ENCODE peak calls at places on chromosomes 6 and 20, in nine cellular contexts. One of them, this sample, is unnamed.

GRCh38 chr20:1900321-1900791 is 5.1 kb downstream of the SIRPA start:
- DNase-seq in heart left ventricle: peak; percentile 61
- DNase-seq in Peyer's patch: peak; percentile 74
- DNase-seq in foreskin fibroblast: peak; percentile 66
- DNase-seq in ovary: peak; percentile 40
- DNase-seq in mesothelial cell of epicardium: peak; percentile 58
- DNase-seq in body of pancreas: peak; percentile 72
- DNase-seq in epithelial cell of proximal tubule: peak; percentile 60
- DNase-seq in nephron progenitor cell: peak; percentile 61
- DNase-seq in this sample: peak; percentile 86

GRCh38 chr6:129133770-129134192 is 250.8 kb downstream of the LAMA2 start:
- DNase-seq in nephron progenitor cell: no peak
- DNase-seq in ovary: peak; percentile 45
- DNase-seq in heart left ventricle: no peak
- DNase-seq in epithelial cell of proximal tubule: no peak
- DNase-seq in foreskin fibroblast: peak; percentile 19
- DNase-seq in Peyer's patch: no peak
- DNase-seq in mesothelial cell of epicardium: no peak
- DNase-seq in body of pancreas: no peak
- DNase-seq in this sample: no peak

GRCh38 chr20:25212242-25212641 is 16.7 kb downstream of the ENTPD6 start:
- DNase-seq in heart left ventricle: no peak
- DNase-seq in body of pancreas: no peak
- DNase-seq in Peyer's patch: peak; percentile 30
- DNase-seq in foreskin fibroblast: no peak
- DNase-seq in epithelial cell of proximal tubule: no peak
- DNase-seq in mesothelial cell of epicardium: no peak
- DNase-seq in ovary: no peak
- DNase-seq in nephron progenitor cell: no peak
- DNase-seq in this sample: no peak

GRCh38 chr6:157143171-157143884 is 180.0 kb downstream of the TMEM242 start:
- DNase-seq in nephron progenitor cell: no peak
- DNase-seq in Peyer's patch: no peak
- DNase-seq in body of pancreas: no peak
- DNase-seq in epithelial cell of proximal tubule: no peak
- DNase-seq in foreskin fibroblast: peak; percentile 82
- DNase-seq in heart left ventricle: peak; percentile 79
- DNase-seq in mesothelial cell of epicardium: no peak
- DNase-seq in ovary: no peak
- DNase-seq in this sample: no peak

GRCh38 chr6:140343128-140343527 is 968.7 kb upstream of the CITED2 start:
- DNase-seq in ovary: no peak
- DNase-seq in body of pancreas: no peak
- DNase-seq in nephron progenitor cell: no peak
- DNase-seq in mesothelial cell of epicardium: no peak
- DNase-seq in epithelial cell of proximal tubule: no peak
- DNase-seq in foreskin fibroblast: no peak
- DNase-seq in Peyer's patch: no peak
- DNase-seq in heart left ventricle: no peak
- DNase-seq in this sample: no peak

GRCh38 chr6:16804007-16804303 is 42.7 kb upstream of the ATXN1 start:
- DNase-seq in Peyer's patch: no peak
- DNase-seq in ovary: no peak
- DNase-seq in mesothelial cell of epicardium: no peak
- DNase-seq in heart left ventricle: no peak
- DNase-seq in foreskin fibroblast: no peak
- DNase-seq in nephron progenitor cell: no peak
- DNase-seq in epithelial cell of proximal tubule: no peak
- DNase-seq in body of pancreas: no peak
- DNase-seq in this sample: no peak

GRCh38 chr20:21503345-21503744 is 10.5 kb downstream of the NKX2-2 start:
- DNase-seq in body of pancreas: no peak
- DNase-seq in heart left ventricle: no peak
- DNase-seq in foreskin fibroblast: no peak
- DNase-seq in epithelial cell of proximal tubule: no peak
- DNase-seq in nephron progenitor cell: no peak
- DNase-seq in Peyer's patch: no peak
- DNase-seq in ovary: no peak
- DNase-seq in mesothelial cell of epicardium: no peak
- DNase-seq in this sample: no peak

GRCh38 chr6:1716845-1717244 is 107.1 kb downstream of the FOXC1 start:
- DNase-seq in Peyer's patch: no peak
- DNase-seq in body of pancreas: no peak
- DNase-seq in ovary: no peak
- DNase-seq in foreskin fibroblast: no peak
- DNase-seq in heart left ventricle: no peak
- DNase-seq in nephron progenitor cell: no peak
- DNase-seq in epithelial cell of proximal tubule: no peak
- DNase-seq in mesothelial cell of epicardium: no peak
- DNase-seq in this sample: no peak

GRCh38 chr6:108565893-108566292 is 5.2 kb downstream of the FOXO3 start:
- DNase-seq in Peyer's patch: peak; percentile 66
- DNase-seq in mesothelial cell of epicardium: no peak
- DNase-seq in ovary: peak; percentile 46
- DNase-seq in body of pancreas: peak; percentile 37
- DNase-seq in foreskin fibroblast: peak; percentile 93
- DNase-seq in epithelial cell of proximal tubule: no peak
- DNase-seq in nephron progenitor cell: no peak
- DNase-seq in heart left ventricle: peak; percentile 69
- DNase-seq in this sample: peak; percentile 86

GRCh38 chr6:301929-302705 is 9.8 kb downstream of the DUSP22 start:
- DNase-seq in Peyer's patch: peak; percentile 45
- DNase-seq in ovary: no peak
- DNase-seq in foreskin fibroblast: no peak
- DNase-seq in mesothelial cell of epicardium: no peak
- DNase-seq in heart left ventricle: no peak
- DNase-seq in body of pancreas: no peak
- DNase-seq in nephron progenitor cell: no peak
- DNase-seq in epithelial cell of proximal tubule: no peak
- DNase-seq in this sample: no peak

GRCh38 chr6:56072856-56073255 is 174.5 kb downstream of the COL21A1 start:
- DNase-seq in heart left ventricle: no peak
- DNase-seq in foreskin fibroblast: peak; percentile 49
- DNase-seq in Peyer's patch: no peak
- DNase-seq in ovary: no peak
- DNase-seq in epithelial cell of proximal tubule: no peak
- DNase-seq in nephron progenitor cell: no peak
- DNase-seq in body of pancreas: no peak
- DNase-seq in mesothelial cell of epicardium: no peak
- DNase-seq in this sample: no peak

GRCh38 chr6:31169123-31169857 is 1.2 kb downstream of the POU5F1 start:
- DNase-seq in body of pancreas: no peak
- DNase-seq in heart left ventricle: no peak
- DNase-seq in epithelial cell of proximal tubule: no peak
- DNase-seq in foreskin fibroblast: no peak
- DNase-seq in ovary: no peak
- DNase-seq in nephron progenitor cell: no peak
- DNase-seq in mesothelial cell of epicardium: no peak
- DNase-seq in Peyer's patch: no peak
- DNase-seq in this sample: no peak

GRCh38 chr6:26249959-26250805 is 114.8 kb upstream of the BTN3A2 start:
- DNase-seq in nephron progenitor cell: peak; percentile 53
- DNase-seq in body of pancreas: peak; percentile 29
- DNase-seq in foreskin fibroblast: no peak
- DNase-seq in mesothelial cell of epicardium: peak; percentile 72
- DNase-seq in epithelial cell of proximal tubule: no peak
- DNase-seq in ovary: no peak
- DNase-seq in Peyer's patch: peak; percentile 94
- DNase-seq in heart left ventricle: no peak
- DNase-seq in this sample: peak; percentile 75
- TF ChIP-seq CTCF in nephron progenitor cell: no peak
- TF ChIP-seq CTCF in body of pancreas: no peak
- TF ChIP-seq CTCF in foreskin fibroblast: peak; percentile 26
- TF ChIP-seq CTCF in mesothelial cell of epicardium: no peak
- TF ChIP-seq CTCF in epithelial cell of proximal tubule: peak; percentile 50
- TF ChIP-seq CTCF in ovary: no peak
- TF ChIP-seq CTCF in Peyer's patch: no peak
- TF ChIP-seq CTCF in heart left ventricle: peak; percentile 6
- TF ChIP-seq CTCF in this sample: no peak

GRCh38 chr6:43213431-43213830 is 15.8 kb downstream of the DNPH1 start:
- DNase-seq in heart left ventricle: no peak
- DNase-seq in body of pancreas: no peak
- DNase-seq in nephron progenitor cell: no peak
- DNase-seq in Peyer's patch: peak; percentile 14
- DNase-seq in foreskin fibroblast: no peak
- DNase-seq in epithelial cell of proximal tubule: no peak
- DNase-seq in mesothelial cell of epicardium: no peak
- DNase-seq in ovary: no peak
- DNase-seq in this sample: no peak

GRCh38 chr6:43216200-43216599 is 13.1 kb downstream of the DNPH1 start:
- DNase-seq in foreskin fibroblast: no peak
- DNase-seq in Peyer's patch: no peak
- DNase-seq in body of pancreas: no peak
- DNase-seq in ovary: no peak
- DNase-seq in mesothelial cell of epicardium: no peak
- DNase-seq in epithelial cell of proximal tubule: no peak
- DNase-seq in heart left ventricle: no peak
- DNase-seq in nephron progenitor cell: no peak
- DNase-seq in this sample: no peak

GRCh38 chr6:43207286-43207685 is 22.0 kb downstream of the DNPH1 start:
- DNase-seq in Peyer's patch: no peak
- DNase-seq in heart left ventricle: no peak
- DNase-seq in ovary: no peak
- DNase-seq in body of pancreas: no peak
- DNase-seq in nephron progenitor cell: no peak
- DNase-seq in mesothelial cell of epicardium: no peak
- DNase-seq in epithelial cell of proximal tubule: no peak
- DNase-seq in foreskin fibroblast: no peak
- DNase-seq in this sample: no peak

GRCh38 chr6:43215066-43215465 is 14.2 kb downstream of the DNPH1 start:
- DNase-seq in foreskin fibroblast: no peak
- DNase-seq in mesothelial cell of epicardium: no peak
- DNase-seq in nephron progenitor cell: no peak
- DNase-seq in body of pancreas: no peak
- DNase-seq in Peyer's patch: peak; percentile 36
- DNase-seq in epithelial cell of proximal tubule: no peak
- DNase-seq in heart left ventricle: no peak
- DNase-seq in ovary: no peak
- DNase-seq in this sample: no peak

DNA sequence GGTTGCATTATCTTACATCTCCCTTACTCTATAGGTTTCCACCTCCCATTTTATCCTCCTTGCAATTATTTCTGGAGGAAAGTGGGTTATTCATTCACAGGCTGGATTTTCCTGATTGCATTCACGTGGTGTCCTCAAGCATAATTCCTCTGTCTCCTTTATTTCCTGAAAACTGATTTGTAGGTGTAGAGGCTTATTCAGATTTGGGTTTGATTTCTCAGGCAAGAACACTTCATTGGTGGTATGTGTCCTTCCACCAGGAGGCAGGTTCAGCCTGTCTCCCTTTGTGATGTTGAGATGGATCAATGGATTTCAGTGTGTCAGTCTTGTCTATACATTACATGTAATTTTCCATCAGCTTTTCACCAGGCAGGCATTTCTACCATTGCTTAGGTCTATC is 17.3 kb downstream of the DNPH1 start:
- DNase-seq in heart left ventricle: no peak
- DNase-seq in foreskin fibroblast: no peak
- DNase-seq in mesothelial cell of epicardium: no peak
- DNase-seq in epithelial cell of proximal tubule: peak; percentile 9
- DNase-seq in ovary: no peak
- DNase-seq in nephron progenitor cell: no peak
- DNase-seq in Peyer's patch: peak; percentile 5
- DNase-seq in body of pancreas: no peak
- DNase-seq in this sample: no peak
- TF ChIP-seq CTCF in heart left ventricle: no peak
- TF ChIP-seq CTCF in foreskin fibroblast: no peak
- TF ChIP-seq CTCF in mesothelial cell of epicardium: no peak
- TF ChIP-seq CTCF in epithelial cell of proximal tubule: peak; percentile 40
- TF ChIP-seq CTCF in ovary: no peak
- TF ChIP-seq CTCF in nephron progenitor cell: no peak
- TF ChIP-seq CTCF in Peyer's patch: no peak
- TF ChIP-seq CTCF in body of pancreas: no peak
- TF ChIP-seq CTCF in this sample: no peak

GRCh38 chr6:12313992-12314589 is 23.9 kb downstream of the EDN1 start:
- DNase-seq in heart left ventricle: no peak
- DNase-seq in ovary: no peak
- DNase-seq in foreskin fibroblast: peak; percentile 70
- DNase-seq in epithelial cell of proximal tubule: peak; percentile 94
- DNase-seq in nephron progenitor cell: no peak
- DNase-seq in Peyer's patch: peak; percentile 71
- DNase-seq in mesothelial cell of epicardium: no peak
- DNase-seq in body of pancreas: peak; percentile 85
- DNase-seq in this sample: no peak

GRCh38 chr6:12313311-12313991 is 23.3 kb downstream of the EDN1 start:
- DNase-seq in nephron progenitor cell: no peak
- DNase-seq in ovary: no peak
- DNase-seq in mesothelial cell of epicardium: no peak
- DNase-seq in foreskin fibroblast: no peak
- DNase-seq in body of pancreas: no peak
- DNase-seq in heart left ventricle: no peak
- DNase-seq in epithelial cell of proximal tubule: no peak
- DNase-seq in Peyer's patch: no peak
- DNase-seq in this sample: no peak

GRCh38 chr6:12312736-12313135 is 22.6 kb downstream of the EDN1 start:
- DNase-seq in Peyer's patch: no peak
- DNase-seq in epithelial cell of proximal tubule: no peak
- DNase-seq in heart left ventricle: no peak
- DNase-seq in body of pancreas: no peak
- DNase-seq in mesothelial cell of epicardium: no peak
- DNase-seq in foreskin fibroblast: no peak
- DNase-seq in nephron progenitor cell: no peak
- DNase-seq in ovary: no peak
- DNase-seq in this sample: no peak

GRCh38 chr6:12309070-12309469 is 18.9 kb downstream of the EDN1 start:
- DNase-seq in Peyer's patch: no peak
- DNase-seq in ovary: no peak
- DNase-seq in nephron progenitor cell: no peak
- DNase-seq in heart left ventricle: no peak
- DNase-seq in body of pancreas: no peak
- DNase-seq in mesothelial cell of epicardium: no peak
- DNase-seq in epithelial cell of proximal tubule: no peak
- DNase-seq in foreskin fibroblast: no peak
- DNase-seq in this sample: no peak

GRCh38 chr6:12311106-12311505 is 20.9 kb downstream of the EDN1 start:
- DNase-seq in foreskin fibroblast: no peak
- DNase-seq in ovary: no peak
- DNase-seq in epithelial cell of proximal tubule: no peak
- DNase-seq in Peyer's patch: no peak
- DNase-seq in heart left ventricle: no peak
- DNase-seq in nephron progenitor cell: no peak
- DNase-seq in mesothelial cell of epicardium: no peak
- DNase-seq in body of pancreas: no peak
- DNase-seq in this sample: no peak
- TF ChIP-seq CTCF in foreskin fibroblast: no peak
- TF ChIP-seq CTCF in ovary: no peak
- TF ChIP-seq CTCF in epithelial cell of proximal tubule: peak; percentile 60
- TF ChIP-seq CTCF in Peyer's patch: no peak
- TF ChIP-seq CTCF in heart left ventricle: peak; percentile 7
- TF ChIP-seq CTCF in nephron progenitor cell: no peak
- TF ChIP-seq CTCF in mesothelial cell of epicardium: no peak
- TF ChIP-seq CTCF in body of pancreas: peak; percentile 43
- TF ChIP-seq CTCF in this sample: no peak

DNA sequence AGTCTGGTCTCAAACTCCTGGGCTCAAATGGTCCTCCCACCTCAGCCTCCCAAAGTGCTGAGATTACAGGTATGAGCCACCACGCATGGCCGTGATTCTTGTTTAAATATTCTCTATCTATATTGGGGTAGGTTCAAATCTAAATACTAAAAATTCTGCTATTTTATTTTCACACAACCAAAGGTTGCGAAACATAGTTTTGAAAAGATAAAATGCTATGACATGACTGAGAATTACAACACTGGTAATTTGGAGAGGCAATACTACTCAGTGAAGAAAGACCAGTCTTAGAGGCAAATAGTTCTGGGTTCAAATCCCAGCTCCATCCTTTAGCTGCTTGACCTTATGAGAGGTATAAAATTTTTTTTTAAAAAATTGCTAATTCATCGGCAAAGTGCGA is 137.0 kb upstream of the PREP start:
- DNase-seq in Peyer's patch: no peak
- DNase-seq in ovary: no peak
- DNase-seq in epithelial cell of proximal tubule: no peak
- DNase-seq in foreskin fibroblast: no peak
- DNase-seq in heart left ventricle: no peak
- DNase-seq in nephron progenitor cell: no peak
- DNase-seq in body of pancreas: no peak
- DNase-seq in mesothelial cell of epicardium: no peak
- DNase-seq in this sample: no peak
- TF ChIP-seq CTCF in Peyer's patch: no peak
- TF ChIP-seq CTCF in ovary: no peak
- TF ChIP-seq CTCF in epithelial cell of proximal tubule: no peak
- TF ChIP-seq CTCF in foreskin fibroblast: no peak
- TF ChIP-seq CTCF in heart left ventricle: no peak
- TF ChIP-seq CTCF in nephron progenitor cell: no peak
- TF ChIP-seq CTCF in body of pancreas: no peak
- TF ChIP-seq CTCF in mesothelial cell of epicardium: no peak
- TF ChIP-seq CTCF in this sample: no peak